ENCODE peak calls at places on chromosomes 5 and 9, in five cellular contexts. F, T, K, U and Y are unnamed samples.
A peak's percentile ranks its signal among the peaks of the same experiment; 100 is the strongest.

GRCh38 chr9:18451409-18451808 is 22.5 kb upstream of the ADAMTSL1 start:
- DNase-seq in U (no peak), K (no peak), T (no peak), F (no peak), Y (no peak)

GRCh38 chr5:40675396-40676133 is 4.2 kb upstream of the PTGER4 start:
- DNase-seq in K (no peak), U (no peak), F (no peak), T (no peak), Y (no peak)

GRCh38 chr9:38126730-38127129 is 57.7 kb upstream of the SHB start:
- DNase-seq in F (no peak), U (no peak), K (no peak), T (no peak), Y (no peak)

GRCh38 chr5:59648949-59649921 is 244.3 kb downstream of the PDE4D start:
- DNase-seq in K (no peak), F (no peak), T (no peak), U (no peak), Y (no peak)

GRCh38 chr9:133563286-133564213 is 29.0 kb downstream of the ADAMTSL2 start:
- DNase-seq in F (no peak), U (no peak), T (no peak), K (peak; percentile 36), Y (no peak)

GRCh38 chr9:36407122-36407723 is 7.2 kb upstream of the RNF38 start:
- DNase-seq in F (peak; percentile 78), T (peak; percentile 55), U (no peak), K (peak; percentile 36), Y (peak; percentile 65)

GRCh38 chr9:97773091-97773490 is 76.0 kb upstream of the XPA start:
- DNase-seq in F (no peak), T (no peak), U (no peak), K (no peak), Y (no peak)

GRCh38 chr9:6680797-6681146 is 35.2 kb upstream of the GLDC start:
- DNase-seq in U (no peak), T (peak; percentile 63), F (peak; percentile 93), K (no peak), Y (peak; percentile 52)

GRCh38 chr5:137306903-137307302 is 192.2 kb downstream of the SPOCK1 start:
- DNase-seq in U (no peak), F (no peak), T (no peak), K (no peak), Y (no peak)

GRCh38 chr5:10567181-10567591 is 3.3 kb downstream of the ANKRD33B start:
- DNase-seq in U (no peak), T (no peak), F (peak; percentile 71), K (no peak), Y (no peak)

GRCh38 chr5:178434016-178434761 is 156.0 kb downstream of the COL23A1 start:
- DNase-seq in F (no peak), T (no peak), K (no peak), U (no peak), Y (no peak)

GRCh38 chr9:134365791-134366222 is 39.6 kb downstream of the RXRA start:
- DNase-seq in F (no peak), T (no peak), K (peak; percentile 97), U (no peak), Y (no peak)

GRCh38 chr9:136675477-136676296 is 11.6 kb downstream of the AGPAT2 start:
- DNase-seq in F (no peak), T (no peak), K (no peak), U (no peak), Y (no peak)

GRCh38 chr9:6842584-6842947 is 84.8 kb downstream of the KDM4C start:
- DNase-seq in F (no peak), T (no peak), U (no peak), K (no peak), Y (no peak)

GRCh38 chr5:86968311-86968753 is 299.4 kb upstream of the RASA1 start:
- DNase-seq in T (no peak), U (peak; percentile 7), F (no peak), K (no peak), Y (peak; percentile 5)

GRCh38 chr5:124647393-124647792 is 99.0 kb downstream of the ZNF608 start:
- DNase-seq in T (no peak), U (no peak), K (no peak), F (no peak), Y (no peak)

GRCh38 chr5:140182803-140183367 is 7.9 kb downstream of the CYSTM1 start:
- DNase-seq in K (peak; percentile 51), F (no peak), T (no peak), U (no peak), Y (no peak)

GRCh38 chr9:91159664-91160121 is 202.0 kb downstream of the AUH start:
- DNase-seq in T (no peak), F (no peak), K (peak; percentile 49), U (no peak), Y (no peak)

GRCh38 chr9:14098102-14098501 is 215.8 kb downstream of the NFIB start:
- DNase-seq in F (no peak), T (no peak), U (peak; percentile 30), K (no peak), Y (no peak)

GRCh38 chr9:89623925-89624420 is 19.2 kb downstream of the GADD45G start:
- DNase-seq in F (no peak), T (no peak), U (no peak), K (peak; percentile 72), Y (no peak)

GRCh38 chr9:127927457-127928231 is 2.9 kb downstream of the PIP5KL1 start:
- DNase-seq in U (no peak), T (peak; percentile 54), K (no peak), F (peak; percentile 55), Y (no peak)

GRCh38 chr9:88477300-88477751 is 57.7 kb upstream of the NXNL2 start:
- DNase-seq in F (no peak), U (peak; percentile 82), T (no peak), K (no peak), Y (peak; percentile 19)

GRCh38 chr5:146632620-146633019 is 116.6 kb upstream of the GPR151 start:
- DNase-seq in U (no peak), T (no peak), F (no peak), K (no peak), Y (no peak)

GRCh38 chr9:88651682-88652633 is 117.0 kb downstream of the NXNL2 start:
- DNase-seq in F (no peak), K (peak; percentile 73), U (peak; percentile 94), T (no peak), Y (no peak)

GRCh38 chr9:98774746-98775145 is 21.6 kb downstream of the ANKS6 start:
- DNase-seq in U (no peak), F (no peak), T (peak; percentile 52), K (no peak), Y (no peak)

GRCh38 chr5:95725937-95726810 is 5.0 kb upstream of the RHOBTB3 start:
- DNase-seq in F (peak; percentile 70), U (peak; percentile 18), T (peak; percentile 25), K (no peak), Y (peak; percentile 52)

DNA sequence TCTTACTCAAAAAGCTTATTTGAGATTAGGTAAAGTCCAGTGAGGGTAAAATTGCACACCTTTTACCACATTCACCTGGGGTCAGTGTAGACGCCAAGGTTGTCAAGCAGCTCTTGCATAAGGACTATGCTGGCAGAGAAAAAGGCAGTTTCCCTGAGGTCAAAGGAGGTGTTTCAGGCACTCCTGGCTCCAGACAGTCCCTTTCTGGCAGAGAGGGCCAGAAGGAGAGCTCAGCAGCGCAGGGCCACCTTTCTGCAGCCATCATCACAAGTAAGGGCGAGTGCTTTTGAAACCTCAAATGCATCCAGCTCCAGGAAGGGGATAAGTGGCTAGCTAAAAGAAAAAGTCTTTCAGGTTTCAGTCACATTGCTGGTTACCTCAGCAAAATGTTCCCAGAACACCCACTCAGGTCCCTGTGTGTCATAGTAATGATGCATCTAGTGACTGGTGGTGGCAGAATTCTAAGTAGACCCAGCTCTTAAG is 16.7 kb upstream of the IL13 start:
- DNase-seq in K (no peak), F (peak; percentile 60), T (peak; percentile 55), U (no peak), Y (peak; percentile 50)
- TF ChIP-seq CTCF in K (no peak), F (no peak), T (no peak), U (no peak), Y (no peak)

GRCh38 chr5:3827624-3828023 is 232.0 kb downstream of the IRX1 start:
- DNase-seq in U (no peak), F (no peak), T (no peak), K (no peak), Y (no peak)

GRCh38 chr5:3833566-3833965 is 237.9 kb downstream of the IRX1 start:
- DNase-seq in K (no peak), U (no peak), F (no peak), T (no peak), Y (no peak)

GRCh38 chr5:3825888-3826465 is 230.3 kb downstream of the IRX1 start:
- DNase-seq in K (no peak), F (no peak), T (no peak), U (no peak), Y (no peak)

DNA sequence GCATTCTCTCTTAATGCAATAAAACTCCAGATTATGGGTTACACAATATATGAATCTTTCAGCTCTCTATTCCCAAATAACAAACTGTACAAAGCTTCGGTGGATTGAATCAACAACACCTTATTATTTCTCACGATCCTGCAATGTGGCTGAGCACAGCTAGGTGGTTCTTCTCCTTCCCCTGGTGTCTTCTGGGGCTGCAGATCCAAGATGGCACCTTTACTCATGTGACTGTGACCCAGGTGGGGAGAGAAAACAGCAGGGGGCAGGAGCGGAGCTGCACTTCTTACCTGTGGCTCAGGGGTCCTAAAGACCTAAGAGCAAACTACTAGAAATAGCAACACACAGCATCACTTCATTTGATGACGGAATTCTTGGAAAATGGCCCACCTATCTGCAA is 233.1 kb downstream of the IRX1 start:
- DNase-seq in K (no peak), T (no peak), U (no peak), F (no peak), Y (no peak)
- TF ChIP-seq CTCF in K (no peak), T (no peak), U (no peak), F (no peak), Y (no peak)

DNA sequence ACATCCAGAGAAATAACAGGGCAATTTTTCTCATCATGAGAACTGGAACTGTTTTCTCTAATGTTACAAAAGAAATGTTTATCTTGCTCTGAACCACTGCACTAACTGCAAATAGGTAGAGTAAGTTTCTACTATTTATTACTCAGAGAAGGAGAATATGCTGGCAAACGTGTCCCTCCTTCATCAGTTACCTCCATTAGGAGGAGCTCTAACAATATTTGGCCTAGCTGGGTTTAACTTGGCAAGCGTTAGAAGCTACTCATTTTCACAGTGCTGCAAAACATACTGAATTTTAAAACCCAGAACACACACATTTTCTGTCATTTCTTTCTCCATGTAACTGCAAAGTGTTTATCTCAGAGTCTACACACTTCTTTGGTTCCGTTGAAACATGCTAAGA is 101.0 kb upstream of the GABRG2 start:
- DNase-seq in T (no peak), F (peak; percentile 5), K (no peak), U (no peak), Y (no peak)
- TF ChIP-seq CTCF in T (peak; percentile 34), F (peak; percentile 19), K (no peak), U (no peak), Y (peak; percentile 21)

DNA sequence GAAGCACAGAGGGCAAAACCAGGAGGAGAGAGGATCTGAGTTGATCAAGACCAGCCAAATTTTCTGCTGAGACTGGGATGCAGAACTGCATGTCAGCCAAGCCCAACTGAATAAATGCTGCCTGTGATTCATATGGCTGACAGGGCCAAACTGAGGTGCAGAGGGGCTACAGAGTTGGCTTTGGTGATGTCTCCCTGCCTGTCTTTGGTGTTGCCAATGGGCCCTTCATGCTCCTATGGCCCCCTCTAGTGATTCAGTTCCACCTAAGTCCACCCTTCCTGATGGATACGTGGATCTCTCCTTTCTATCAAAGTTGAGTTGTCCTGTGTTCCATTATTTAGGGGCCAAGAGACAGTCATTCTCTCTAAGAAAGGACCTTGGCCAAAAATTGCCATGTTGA is 163.6 kb upstream of the TLE4 start:
- DNase-seq in T (no peak), K (no peak), F (no peak), U (no peak), Y (no peak)
- TF ChIP-seq CTCF in T (no peak), K (no peak), F (no peak), U (peak; percentile 1), Y (no peak)